ENCODE peak calls at places on chromosomes 4 and X, in six cellular contexts. K is spleen; D is Caco-2; G is IMR-90; B is kidney; J is CD4-positive, alpha-beta T cell. F is an unnamed sample.
A peak's percentile ranks its signal among the peaks of the same experiment; 100 is the strongest.

GRCh38 chrX:74343970-74344622 is 40.1 kb downstream of the ZCCHC13 start:
- DNase-seq in J (peak; percentile 19), G (peak; percentile 97), B (no peak), D (peak; percentile 67), K (no peak), F (peak; percentile 35)

GRCh38 chr4:84971319-84971932 is 4.9 kb upstream of the WDFY3 start:
- DNase-seq in G (peak; percentile 70), J (no peak), B (no peak), K (no peak), D (no peak), F (peak; percentile 29)

GRCh38 chr4:3707423-3708102 is 58.6 kb upstream of the ADRA2C start:
- DNase-seq in K (peak; percentile 66), J (no peak), B (peak; percentile 69), D (no peak), G (no peak), F (no peak)

GRCh38 chr4:77043507-77044131 is 32.2 kb downstream of the CCNI start:
- DNase-seq in G (peak; percentile 42), K (no peak), D (no peak), B (no peak), J (no peak), F (no peak)

GRCh38 chrX:45852884-45853283 is 652.2 kb upstream of the DIPK2B start:
- DNase-seq in D (no peak), K (no peak), B (no peak), J (no peak), G (no peak), F (no peak)

GRCh38 chrX:13257223-13258051 is 62.4 kb downstream of the ATXN3L start:
- DNase-seq in D (no peak), G (no peak), B (no peak), J (no peak), K (no peak), F (no peak)

GRCh38 chr4:140020457-140021361 is 133.3 kb downstream of the MAML3 start:
- DNase-seq in D (no peak), K (no peak), B (no peak), J (no peak), G (peak; percentile 17), F (no peak)

GRCh38 chr4:149008415-149009025 is 566.3 kb upstream of the NR3C2 start:
- DNase-seq in K (no peak), B (no peak), G (peak; percentile 3), D (no peak), J (no peak), F (no peak)

GRCh38 chrX:154333837-154334271 is 38.3 kb downstream of the TKTL1 start:
- DNase-seq in K (peak; percentile 72), D (no peak), G (no peak), J (no peak), B (no peak), F (peak; percentile 43)

GRCh38 chrX:19334945-19335626 is 8.6 kb upstream of the PDHA1 start:
- DNase-seq in D (no peak), G (peak; percentile 19), K (no peak), J (no peak), B (no peak), F (peak; percentile 40)

GRCh38 chr4:98581126-98581525 is 77.3 kb downstream of the TSPAN5 start:
- DNase-seq in K (no peak), G (no peak), B (no peak), J (no peak), D (no peak), F (no peak)

GRCh38 chrX:107197306-107197705 is 8.9 kb downstream of the NUP62CL start:
- DNase-seq in K (no peak), G (no peak), D (no peak), J (no peak), B (no peak), F (no peak)

GRCh38 chrX:109270580-109271484 is 211.1 kb downstream of the GUCY2F start:
- DNase-seq in J (no peak), D (no peak), B (peak; percentile 81), K (no peak), G (no peak), F (peak; percentile 37)

GRCh38 chr4:5839751-5840674 is 52.9 kb downstream of the CRMP1 start:
- DNase-seq in D (no peak), G (no peak), B (peak; percentile 64), K (peak; percentile 70), J (no peak), F (no peak)

GRCh38 chrX:389021-389441 is 2.3 kb upstream of the PPP2R3B start:
- DNase-seq in J (no peak), B (no peak), D (no peak), G (no peak), K (peak; percentile 78), F (no peak)

DNA sequence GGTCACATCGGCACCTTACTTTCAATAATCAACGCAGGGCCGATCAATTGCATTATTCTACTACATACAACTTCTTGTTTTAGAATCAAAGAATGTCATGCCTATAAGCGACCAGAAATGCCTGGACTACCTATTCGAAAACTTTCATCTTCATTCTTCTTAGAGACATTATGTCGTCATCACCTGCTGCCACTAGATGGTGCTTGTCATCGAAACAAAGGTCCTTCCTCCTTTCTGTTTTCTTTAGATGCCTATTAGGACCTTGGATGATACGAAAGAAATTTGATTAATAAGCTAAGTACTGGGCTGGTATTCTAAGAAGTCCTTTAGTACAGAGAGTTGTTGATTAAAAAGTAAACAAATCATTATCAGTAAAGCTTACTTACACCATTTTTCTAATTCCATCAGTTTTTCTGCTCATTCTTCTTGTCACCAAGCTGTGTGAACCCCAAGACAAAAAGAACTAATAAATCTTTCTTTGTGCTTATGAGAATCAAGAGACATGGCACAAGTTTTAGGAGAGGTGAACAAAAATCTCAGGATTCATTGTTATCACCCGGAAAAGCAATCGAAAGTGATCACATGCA is 154.5 kb upstream of the SLC4A4 start:
- DNase-seq in B (no peak), J (no peak), G (peak; percentile 75), D (peak; percentile 39), K (no peak), F (peak; percentile 64)
- TF ChIP-seq CTCF in B (peak; percentile 61), J (peak; percentile 69), G (peak; percentile 66), D (peak; percentile 68), K (peak; percentile 29), F (peak; percentile 81)

DNA sequence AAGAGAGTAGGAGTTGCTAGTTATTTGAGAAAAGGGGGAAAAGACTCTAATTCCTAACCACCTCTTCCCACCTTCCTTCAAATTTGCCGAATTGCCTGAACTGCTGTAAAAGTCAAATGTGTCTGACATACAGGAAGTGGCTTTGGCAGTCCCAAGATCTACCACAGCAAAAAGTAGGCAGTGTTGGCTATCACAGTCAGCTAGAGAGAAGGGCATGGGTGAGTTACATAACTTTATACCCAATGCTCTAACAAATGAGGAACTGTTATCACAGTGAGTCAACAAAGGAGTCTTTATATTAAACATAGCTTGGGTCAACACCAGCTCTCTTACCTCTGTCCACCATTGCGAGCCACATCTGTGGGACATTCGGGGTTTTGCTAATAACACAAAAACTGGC is 2.4 kb upstream of the MBNL3 start:
- DNase-seq in K (no peak), J (no peak), G (no peak), D (peak; percentile 41), B (no peak), F (no peak)
- TF ChIP-seq CTCF in K (peak; percentile 23), J (peak; percentile 19), G (no peak), D (peak; percentile 34), B (no peak), F (no peak)

GRCh38 chr4:180031330-180031729 is 2211.9 kb upstream of the TENM3 start:
- DNase-seq in B (no peak), K (no peak), G (no peak), J (no peak), D (no peak), F (no peak)

DNA sequence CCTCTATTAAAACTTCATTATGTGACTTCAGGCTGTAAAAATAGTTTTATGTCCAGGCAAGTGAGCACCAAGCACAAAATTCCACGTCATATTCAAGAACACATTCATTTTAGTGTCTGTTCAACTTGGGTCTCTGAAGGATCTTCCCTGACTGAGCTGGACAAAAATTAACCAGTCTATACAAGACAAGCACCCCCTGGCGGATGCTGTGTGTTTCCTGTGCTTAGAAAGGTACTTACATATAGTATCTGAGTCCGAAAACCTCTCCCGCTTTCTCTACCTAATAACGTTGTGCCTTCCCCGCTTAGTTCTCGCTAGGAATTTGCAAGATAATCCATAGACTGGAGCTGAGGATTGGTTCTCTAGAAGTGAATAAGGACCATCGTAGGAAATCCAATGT is 2214.5 kb upstream of the TENM3 start:
- DNase-seq in B (no peak), J (no peak), K (peak; percentile 76), G (peak; percentile 55), D (peak; percentile 64), F (no peak)
- TF ChIP-seq CTCF in B (no peak), J (no peak), K (no peak), G (peak; percentile 40), D (peak; percentile 58), F (peak; percentile 27)

DNA sequence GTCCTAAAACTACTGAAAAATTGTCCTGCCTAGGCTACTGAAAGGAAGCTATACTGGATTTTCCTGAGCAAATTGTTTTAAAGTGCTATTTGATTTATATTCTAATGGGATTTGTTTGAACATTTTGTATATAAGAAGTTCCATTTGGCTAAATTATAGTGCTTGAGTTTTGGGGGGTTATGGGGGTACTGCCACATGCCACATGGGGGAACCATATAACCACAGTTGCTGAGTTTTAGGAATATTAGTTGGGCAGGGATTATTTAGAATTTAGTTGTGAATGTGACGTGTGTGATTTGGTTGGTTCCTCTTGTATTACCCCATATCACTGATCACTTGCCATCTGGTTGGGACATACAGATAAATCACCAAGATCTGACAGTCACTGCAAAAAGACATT is 224.5 kb upstream of the TAPT1 start:
- DNase-seq in K (no peak), J (no peak), D (no peak), G (no peak), B (no peak), F (no peak)
- TF ChIP-seq CTCF in K (no peak), J (no peak), D (no peak), G (peak; percentile 46), B (peak; percentile 5), F (no peak)

GRCh38 chrX:114065612-114066178 is 518.2 kb upstream of the HTR2C start:
- DNase-seq in G (no peak), D (no peak), J (no peak), K (no peak), B (no peak), F (no peak)
- TF ChIP-seq CTCF in G (no peak), D (no peak), J (no peak), K (no peak), B (no peak), F (no peak)

DNA sequence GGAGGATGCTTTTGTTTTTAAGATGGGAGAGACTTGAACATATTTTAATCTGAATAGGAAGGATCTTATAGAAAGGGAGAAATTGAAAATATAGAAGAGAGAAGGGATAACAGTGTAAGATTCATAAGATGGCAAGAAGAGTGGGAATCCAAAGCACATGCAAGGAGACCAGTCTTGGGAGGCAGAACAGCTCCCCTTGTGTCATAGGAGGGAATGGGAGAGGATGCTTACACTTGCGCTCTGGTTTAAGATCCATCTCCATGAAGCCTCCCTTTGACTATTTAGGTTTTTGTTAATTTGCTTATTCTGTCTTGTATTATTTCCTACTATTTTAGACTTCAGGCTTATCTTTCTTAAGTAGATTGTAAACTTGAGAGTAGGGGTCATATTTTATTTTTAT is 42.7 kb downstream of the KIF4A start:
- DNase-seq in J (no peak), G (no peak), K (no peak), B (no peak), D (no peak), F (no peak)
- TF ChIP-seq CTCF in J (no peak), G (no peak), K (no peak), B (no peak), D (peak; percentile 40), F (no peak)

DNA sequence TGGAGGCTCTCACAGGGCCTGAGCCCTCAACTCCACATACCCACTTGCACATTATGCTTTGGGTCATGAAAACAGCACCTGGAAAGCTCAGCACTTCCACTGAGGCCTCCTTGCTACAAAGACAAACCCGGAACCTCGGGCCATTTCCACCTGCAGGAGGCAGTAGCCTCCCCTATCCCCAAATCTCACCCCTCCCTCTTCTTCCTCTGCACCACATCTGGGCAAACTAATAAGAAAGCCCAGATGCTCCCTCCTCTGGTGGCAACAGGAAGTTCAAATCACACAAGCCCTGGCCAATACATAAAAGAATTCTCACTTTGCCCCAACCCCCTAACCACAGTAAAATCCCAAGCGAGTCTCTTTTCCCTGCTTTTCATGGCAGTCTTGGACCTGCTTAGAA is 136.4 kb downstream of the MAPK10 start:
- DNase-seq in K (no peak), J (no peak), D (peak; percentile 33), B (no peak), G (peak; percentile 13), F (no peak)
- TF ChIP-seq CTCF in K (no peak), J (no peak), D (peak; percentile 53), B (peak; percentile 29), G (peak; percentile 36), F (no peak)